ENCODE peak calls at places on chromosome 17, in five cellular contexts. One of them, this sample, is unnamed.

GRCh38 chr17:69761011-69761410 is 314.0 kb upstream of the KCNJ16 start:
- DNase-seq in RWPE1: no peak
- DNase-seq in foreskin keratinocyte: no peak
- DNase-seq in testis: no peak
- DNase-seq in IMR-90: peak; percentile 41
- DNase-seq in this sample: no peak

GRCh38 chr17:19659366-19660177 is 11.0 kb downstream of the ALDH3A2 start:
- DNase-seq in foreskin keratinocyte: no peak
- DNase-seq in testis: no peak
- DNase-seq in RWPE1: no peak
- DNase-seq in IMR-90: no peak
- DNase-seq in this sample: no peak

GRCh38 chr17:67608691-67609090 is 109.0 kb upstream of the NOL11 start:
- DNase-seq in RWPE1: peak; percentile 41
- DNase-seq in testis: no peak
- DNase-seq in IMR-90: peak; percentile 91
- DNase-seq in foreskin keratinocyte: peak; percentile 92
- DNase-seq in this sample: no peak

GRCh38 chr17:42682400-42683384 is at the start of gene CNTNAP1:
- DNase-seq in IMR-90: peak; percentile 84
- DNase-seq in RWPE1: peak; percentile 55
- DNase-seq in foreskin keratinocyte: no peak
- DNase-seq in testis: peak; percentile 69
- DNase-seq in this sample: peak; percentile 91

GRCh38 chr17:40242774-40243173 is 23.7 kb downstream of the WIPF2 start:
- DNase-seq in testis: no peak
- DNase-seq in RWPE1: no peak
- DNase-seq in IMR-90: no peak
- DNase-seq in foreskin keratinocyte: no peak
- DNase-seq in this sample: no peak

GRCh38 chr17:34313164-34313563 is 6.1 kb upstream of the CCL8 start:
- DNase-seq in RWPE1: no peak
- DNase-seq in IMR-90: peak; percentile 39
- DNase-seq in testis: no peak
- DNase-seq in foreskin keratinocyte: no peak
- DNase-seq in this sample: no peak

GRCh38 chr17:51528116-51528515 is 267.8 kb downstream of the UTP18 start:
- DNase-seq in foreskin keratinocyte: no peak
- DNase-seq in IMR-90: no peak
- DNase-seq in testis: no peak
- DNase-seq in RWPE1: no peak
- DNase-seq in this sample: no peak

GRCh38 chr17:47834756-47835155 is 3.3 kb downstream of the LRRC46 start:
- DNase-seq in testis: no peak
- DNase-seq in foreskin keratinocyte: no peak
- DNase-seq in IMR-90: no peak
- DNase-seq in RWPE1: no peak
- DNase-seq in this sample: no peak

GRCh38 chr17:18182978-18183333 is 672 bp upstream of the ALKBH5 start:
- DNase-seq in foreskin keratinocyte: no peak
- DNase-seq in RWPE1: peak; percentile 61
- DNase-seq in IMR-90: peak; percentile 78
- DNase-seq in testis: peak; percentile 84
- DNase-seq in this sample: peak; percentile 88

GRCh38 chr17:36072431-36073121 is 8.5 kb downstream of the CCL18 start:
- DNase-seq in RWPE1: no peak
- DNase-seq in testis: peak; percentile 73
- DNase-seq in foreskin keratinocyte: no peak
- DNase-seq in IMR-90: peak; percentile 10
- DNase-seq in this sample: peak; percentile 67

GRCh38 chr17:82383411-82383810 is 11.8 kb downstream of the UTS2R start:
- DNase-seq in IMR-90: no peak
- DNase-seq in RWPE1: no peak
- DNase-seq in foreskin keratinocyte: no peak
- DNase-seq in testis: no peak
- DNase-seq in this sample: no peak

GRCh38 chr17:57210224-57210553 is 46.1 kb upstream of the MSI2 start:
- DNase-seq in RWPE1: peak; percentile 61
- DNase-seq in testis: no peak
- DNase-seq in IMR-90: no peak
- DNase-seq in foreskin keratinocyte: peak; percentile 74
- DNase-seq in this sample: no peak

GRCh38 chr17:20184977-20185619 is 175.9 kb downstream of the SPECC1 start:
- DNase-seq in testis: no peak
- DNase-seq in RWPE1: no peak
- DNase-seq in IMR-90: no peak
- DNase-seq in foreskin keratinocyte: no peak
- DNase-seq in this sample: no peak

GRCh38 chr17:6632530-6632929 is 8.0 kb downstream of the KIAA0753 start:
- DNase-seq in testis: no peak
- DNase-seq in RWPE1: no peak
- DNase-seq in foreskin keratinocyte: no peak
- DNase-seq in IMR-90: no peak
- DNase-seq in this sample: no peak

GRCh38 chr17:21286771-21287702 is 2.5 kb downstream of the MAP2K3 start:
- DNase-seq in testis: no peak
- DNase-seq in foreskin keratinocyte: no peak
- DNase-seq in RWPE1: peak; percentile 58
- DNase-seq in IMR-90: no peak
- DNase-seq in this sample: no peak

GRCh38 chr17:21289902-21290571 is 5.5 kb downstream of the MAP2K3 start:
- DNase-seq in IMR-90: no peak
- DNase-seq in foreskin keratinocyte: no peak
- DNase-seq in RWPE1: no peak
- DNase-seq in testis: no peak
- DNase-seq in this sample: no peak

GRCh38 chr17:21289175-21289901 is 4.8 kb downstream of the MAP2K3 start:
- DNase-seq in IMR-90: no peak
- DNase-seq in foreskin keratinocyte: no peak
- DNase-seq in testis: no peak
- DNase-seq in RWPE1: no peak
- DNase-seq in this sample: no peak

GRCh38 chr17:21287703-21288449 is 3.4 kb downstream of the MAP2K3 start:
- DNase-seq in foreskin keratinocyte: peak; percentile 87
- DNase-seq in IMR-90: peak; percentile 97
- DNase-seq in RWPE1: peak; percentile 91
- DNase-seq in testis: peak; percentile 88
- DNase-seq in this sample: no peak

GRCh38 chr17:21288581-21289017 is 4.1 kb downstream of the MAP2K3 start:
- DNase-seq in IMR-90: no peak
- DNase-seq in RWPE1: no peak
- DNase-seq in testis: no peak
- DNase-seq in foreskin keratinocyte: no peak
- DNase-seq in this sample: no peak
- TF ChIP-seq CTCF in IMR-90: no peak
- TF ChIP-seq CTCF in RWPE1: no peak
- TF ChIP-seq CTCF in testis: no peak
- TF ChIP-seq CTCF in foreskin keratinocyte: peak; percentile 33
- TF ChIP-seq CTCF in this sample: no peak

DNA sequence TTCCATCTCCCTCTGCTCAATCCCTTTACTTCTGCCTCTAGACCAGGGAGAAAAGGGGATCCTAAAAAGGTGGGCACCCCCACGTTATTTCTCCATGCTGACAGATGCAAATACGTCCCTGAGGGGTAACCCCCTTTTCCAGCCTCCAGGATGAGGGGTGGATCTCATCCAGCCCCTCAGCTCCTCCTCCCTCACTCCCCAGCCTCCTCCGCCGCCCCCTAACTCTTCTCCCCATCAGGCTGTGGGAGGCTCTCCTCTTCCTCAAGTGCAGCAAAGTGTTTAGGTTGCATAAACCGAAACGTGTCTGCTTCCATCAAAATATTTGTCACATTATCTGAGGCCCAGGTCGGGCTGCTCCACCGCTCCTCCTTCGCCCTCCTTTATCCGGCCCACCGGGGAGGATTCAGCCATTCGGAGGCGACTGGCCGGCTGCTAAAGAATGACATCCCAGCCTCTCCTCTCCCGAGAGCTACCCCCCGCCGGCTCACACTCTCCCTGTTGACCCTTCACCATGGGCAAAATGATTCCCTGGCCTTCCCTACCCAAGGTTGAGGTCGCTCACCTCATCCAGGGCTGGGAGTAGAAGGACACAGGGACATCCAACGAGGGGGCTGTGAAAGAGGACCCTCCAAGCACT is 1.2 kb upstream of the C1QL1 start:
- DNase-seq in RWPE1: no peak
- DNase-seq in IMR-90: no peak
- DNase-seq in testis: no peak
- DNase-seq in foreskin keratinocyte: no peak
- DNase-seq in this sample: no peak
- H3K27ac ChIP-seq in RWPE1: peak overlapping the region; percentile 94
- H3K27ac ChIP-seq in IMR-90: no peak overlapping the region
- H3K27ac ChIP-seq in testis: no peak overlapping the region
- H3K27ac ChIP-seq in foreskin keratinocyte: no peak overlapping the region
- H3K27ac ChIP-seq in this sample: peak overlapping the region; percentile 21

GRCh38 chr17:80422981-80423380 is 8.0 kb downstream of the ENDOV start:
- DNase-seq in testis: no peak
- DNase-seq in RWPE1: no peak
- DNase-seq in IMR-90: no peak
- DNase-seq in foreskin keratinocyte: no peak
- DNase-seq in this sample: no peak
- TF ChIP-seq CTCF in testis: no peak
- TF ChIP-seq CTCF in RWPE1: no peak
- TF ChIP-seq CTCF in IMR-90: no peak
- TF ChIP-seq CTCF in foreskin keratinocyte: no peak
- TF ChIP-seq CTCF in this sample: no peak

GRCh38 chr17:1007310-1008007 is 10.5 kb downstream of the TIMM22 start:
- DNase-seq in RWPE1: no peak
- DNase-seq in IMR-90: no peak
- DNase-seq in foreskin keratinocyte: no peak
- DNase-seq in testis: no peak
- DNase-seq in this sample: no peak

GRCh38 chr17:1009411-1010085 is 12.6 kb downstream of the TIMM22 start:
- DNase-seq in foreskin keratinocyte: no peak
- DNase-seq in testis: no peak
- DNase-seq in RWPE1: no peak
- DNase-seq in IMR-90: no peak
- DNase-seq in this sample: no peak

GRCh38 chr17:1006054-1006453 is 9.1 kb downstream of the TIMM22 start:
- DNase-seq in foreskin keratinocyte: no peak
- DNase-seq in RWPE1: no peak
- DNase-seq in IMR-90: no peak
- DNase-seq in testis: no peak
- DNase-seq in this sample: no peak

GRCh38 chr17:1010086-1010450 is 13.1 kb downstream of the TIMM22 start:
- DNase-seq in foreskin keratinocyte: no peak
- DNase-seq in IMR-90: no peak
- DNase-seq in testis: no peak
- DNase-seq in RWPE1: no peak
- DNase-seq in this sample: no peak

DNA sequence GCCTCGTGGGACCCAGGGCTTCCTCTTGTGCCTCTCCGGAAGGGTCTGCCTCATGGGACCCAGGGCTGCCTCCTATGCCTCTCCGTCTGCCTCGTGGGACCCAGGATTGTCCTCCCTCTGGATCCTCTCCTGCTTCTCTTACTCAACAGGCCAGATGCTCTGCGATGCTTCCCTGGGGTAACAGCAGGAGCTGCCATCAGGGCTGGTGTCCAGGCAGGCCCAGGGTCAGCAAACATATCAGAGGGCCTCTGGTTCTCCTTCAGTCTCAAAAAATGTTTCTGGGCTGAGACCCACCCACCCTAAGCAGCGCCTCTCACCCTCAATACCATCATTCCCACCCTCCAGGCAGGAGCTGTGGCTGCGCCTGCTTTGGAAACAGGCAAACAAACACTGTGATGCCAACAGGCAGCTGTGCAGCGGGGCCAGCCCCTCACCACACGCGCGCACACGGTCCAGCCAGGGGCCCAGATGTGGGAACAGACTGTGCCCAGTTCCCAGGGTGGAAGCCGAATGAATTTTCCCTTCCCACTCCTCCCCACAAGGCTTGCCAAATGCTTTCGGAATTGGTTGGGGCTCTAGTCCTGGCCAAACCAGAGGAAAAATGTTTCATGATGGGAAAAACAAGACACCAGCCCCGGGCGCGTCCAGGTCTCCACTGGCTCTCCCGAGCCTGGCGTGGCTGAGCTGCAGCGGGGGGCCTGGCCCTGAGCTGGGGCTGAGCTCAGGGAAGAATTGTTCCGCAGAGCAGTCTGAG is 11.3 kb downstream of the TIMM22 start:
- DNase-seq in foreskin keratinocyte: no peak
- DNase-seq in IMR-90: no peak
- DNase-seq in testis: peak; percentile 55
- DNase-seq in RWPE1: no peak
- DNase-seq in this sample: no peak
- H3K27ac ChIP-seq in foreskin keratinocyte: no peak overlapping the region
- H3K27ac ChIP-seq in IMR-90: no peak overlapping the region
- H3K27ac ChIP-seq in testis: peak overlapping the region; percentile 59
- H3K27ac ChIP-seq in RWPE1: peak overlapping the region; percentile 3
- H3K27ac ChIP-seq in this sample: no peak overlapping the region

GRCh38 chr17:29400818-29401217 is 10.7 kb downstream of the TAOK1 start:
- DNase-seq in IMR-90: no peak
- DNase-seq in testis: no peak
- DNase-seq in RWPE1: no peak
- DNase-seq in foreskin keratinocyte: no peak
- DNase-seq in this sample: no peak
- TF ChIP-seq CTCF in IMR-90: no peak
- TF ChIP-seq CTCF in testis: no peak
- TF ChIP-seq CTCF in RWPE1: no peak
- TF ChIP-seq CTCF in foreskin keratinocyte: no peak
- TF ChIP-seq CTCF in this sample: no peak